ENCODE peak calls at places on chromosomes 16 and 17, in nine cellular contexts. One of them, this sample, is unnamed.

GRCh38 chr16:1537763-1538289 is 4.4 kb downstream of the TMEM204 start:
- DNase-seq in NCI-H510A treated with DMSO at 0.1 percent for 48 hours: no peak
- DNase-seq in cardiac muscle cell: no peak
- DNase-seq in mucosa of gallbladder: no peak
- DNase-seq in H9: no peak
- DNase-seq in heart left ventricle: peak
- DNase-seq in ovary: peak
- DNase-seq in left ventricle myocardium inferior: peak
- DNase-seq in activated CD4-positive, CD25-positive, alpha-beta regulatory T cell: no peak
- DNase-seq in this sample: no peak

GRCh38 chr17:28978016-28978415 is 26.7 kb upstream of the PHF12 start:
- DNase-seq in NCI-H510A treated with DMSO at 0.1 percent for 48 hours: no peak
- DNase-seq in cardiac muscle cell: no peak
- DNase-seq in mucosa of gallbladder: no peak
- DNase-seq in H9: no peak
- DNase-seq in heart left ventricle: no peak
- DNase-seq in ovary: no peak
- DNase-seq in left ventricle myocardium inferior: no peak
- DNase-seq in activated CD4-positive, CD25-positive, alpha-beta regulatory T cell: no peak
- DNase-seq in this sample: no peak

GRCh38 chr17:45581860-45582259 is 91.3 kb upstream of the PLEKHM1 start:
- DNase-seq in NCI-H510A treated with DMSO at 0.1 percent for 48 hours: no peak
- DNase-seq in cardiac muscle cell: no peak
- DNase-seq in mucosa of gallbladder: no peak
- DNase-seq in H9: no peak
- DNase-seq in heart left ventricle: no peak
- DNase-seq in ovary: no peak
- DNase-seq in left ventricle myocardium inferior: no peak
- DNase-seq in activated CD4-positive, CD25-positive, alpha-beta regulatory T cell: no peak
- DNase-seq in this sample: no peak

GRCh38 chr17:79803421-79803996 is 6.6 kb upstream of the CBX8 start:
- DNase-seq in NCI-H510A treated with DMSO at 0.1 percent for 48 hours: no peak
- DNase-seq in cardiac muscle cell: no peak
- DNase-seq in mucosa of gallbladder: no peak
- DNase-seq in H9: no peak
- DNase-seq in heart left ventricle: no peak
- DNase-seq in ovary: no peak
- DNase-seq in left ventricle myocardium inferior: no peak
- DNase-seq in activated CD4-positive, CD25-positive, alpha-beta regulatory T cell: no peak
- DNase-seq in this sample: no peak

GRCh38 chr17:10316986-10317834 is 55.6 kb downstream of the MYH13 start:
- DNase-seq in NCI-H510A treated with DMSO at 0.1 percent for 48 hours: no peak
- DNase-seq in cardiac muscle cell: peak
- DNase-seq in mucosa of gallbladder: peak
- DNase-seq in H9: peak
- DNase-seq in heart left ventricle: peak
- DNase-seq in ovary: no peak
- DNase-seq in left ventricle myocardium inferior: peak
- DNase-seq in activated CD4-positive, CD25-positive, alpha-beta regulatory T cell: no peak
- DNase-seq in this sample: no peak

GRCh38 chr17:16383216-16383615 is 2.3 kb downstream of the UBB start:
- DNase-seq in NCI-H510A treated with DMSO at 0.1 percent for 48 hours: no peak
- DNase-seq in cardiac muscle cell: no peak
- DNase-seq in mucosa of gallbladder: no peak
- DNase-seq in H9: no peak
- DNase-seq in heart left ventricle: no peak
- DNase-seq in ovary: no peak
- DNase-seq in left ventricle myocardium inferior: no peak
- DNase-seq in activated CD4-positive, CD25-positive, alpha-beta regulatory T cell: no peak
- DNase-seq in this sample: no peak

GRCh38 chr17:77796201-77796860 is 162.2 kb upstream of the TNRC6C start:
- DNase-seq in NCI-H510A treated with DMSO at 0.1 percent for 48 hours: no peak
- DNase-seq in cardiac muscle cell: no peak
- DNase-seq in mucosa of gallbladder: peak
- DNase-seq in H9: no peak
- DNase-seq in heart left ventricle: no peak
- DNase-seq in ovary: no peak
- DNase-seq in left ventricle myocardium inferior: no peak
- DNase-seq in activated CD4-positive, CD25-positive, alpha-beta regulatory T cell: no peak
- DNase-seq in this sample: peak

GRCh38 chr17:50577451-50577954 is 17.0 kb downstream of the CACNA1G start:
- DNase-seq in NCI-H510A treated with DMSO at 0.1 percent for 48 hours: no peak
- DNase-seq in cardiac muscle cell: no peak
- DNase-seq in mucosa of gallbladder: no peak
- DNase-seq in H9: no peak
- DNase-seq in heart left ventricle: no peak
- DNase-seq in ovary: no peak
- DNase-seq in left ventricle myocardium inferior: no peak
- DNase-seq in activated CD4-positive, CD25-positive, alpha-beta regulatory T cell: no peak
- DNase-seq in this sample: no peak

GRCh38 chr16:67884-68789 is 4.3 kb downstream of the RHBDF1 start:
- DNase-seq in NCI-H510A treated with DMSO at 0.1 percent for 48 hours: no peak
- DNase-seq in cardiac muscle cell: no peak
- DNase-seq in mucosa of gallbladder: no peak
- DNase-seq in H9: no peak
- DNase-seq in heart left ventricle: peak
- DNase-seq in ovary: no peak
- DNase-seq in left ventricle myocardium inferior: peak
- DNase-seq in activated CD4-positive, CD25-positive, alpha-beta regulatory T cell: no peak
- DNase-seq in this sample: no peak

GRCh38 chr17:19237389-19238166 is 412 bp downstream of the EPN2 start:
- DNase-seq in NCI-H510A treated with DMSO at 0.1 percent for 48 hours: no peak
- DNase-seq in cardiac muscle cell: no peak
- DNase-seq in mucosa of gallbladder: no peak
- DNase-seq in H9: peak
- DNase-seq in heart left ventricle: peak
- DNase-seq in ovary: peak
- DNase-seq in left ventricle myocardium inferior: peak
- DNase-seq in activated CD4-positive, CD25-positive, alpha-beta regulatory T cell: no peak
- DNase-seq in this sample: no peak

GRCh38 chr17:77475012-77475976 is 334.5 kb downstream of the SEC14L1 start:
- DNase-seq in NCI-H510A treated with DMSO at 0.1 percent for 48 hours: no peak
- DNase-seq in cardiac muscle cell: peak
- DNase-seq in mucosa of gallbladder: no peak
- DNase-seq in H9: no peak
- DNase-seq in heart left ventricle: no peak
- DNase-seq in ovary: peak
- DNase-seq in left ventricle myocardium inferior: no peak
- DNase-seq in activated CD4-positive, CD25-positive, alpha-beta regulatory T cell: no peak
- DNase-seq in this sample: no peak

GRCh38 chr17:4035081-4035680 is 70.9 kb upstream of the ATP2A3 start:
- DNase-seq in NCI-H510A treated with DMSO at 0.1 percent for 48 hours: no peak
- DNase-seq in cardiac muscle cell: no peak
- DNase-seq in mucosa of gallbladder: no peak
- DNase-seq in H9: no peak
- DNase-seq in heart left ventricle: no peak
- DNase-seq in ovary: no peak
- DNase-seq in left ventricle myocardium inferior: no peak
- DNase-seq in activated CD4-positive, CD25-positive, alpha-beta regulatory T cell: no peak
- DNase-seq in this sample: no peak

GRCh38 chr16:11180489-11180888 is 75.5 kb downstream of the SOCS1 start:
- DNase-seq in NCI-H510A treated with DMSO at 0.1 percent for 48 hours: no peak
- DNase-seq in cardiac muscle cell: no peak
- DNase-seq in mucosa of gallbladder: no peak
- DNase-seq in H9: no peak
- DNase-seq in heart left ventricle: no peak
- DNase-seq in ovary: no peak
- DNase-seq in left ventricle myocardium inferior: no peak
- DNase-seq in activated CD4-positive, CD25-positive, alpha-beta regulatory T cell: no peak
- DNase-seq in this sample: peak

GRCh38 chr17:8859029-8859803 is 8.3 kb downstream of the PIK3R6 start:
- DNase-seq in NCI-H510A treated with DMSO at 0.1 percent for 48 hours: no peak
- DNase-seq in cardiac muscle cell: peak
- DNase-seq in mucosa of gallbladder: no peak
- DNase-seq in H9: peak
- DNase-seq in heart left ventricle: no peak
- DNase-seq in ovary: no peak
- DNase-seq in left ventricle myocardium inferior: no peak
- DNase-seq in activated CD4-positive, CD25-positive, alpha-beta regulatory T cell: no peak
- DNase-seq in this sample: no peak

GRCh38 chr17:2892305-2892971 is 96.2 kb downstream of the RAP1GAP2 start:
- DNase-seq in NCI-H510A treated with DMSO at 0.1 percent for 48 hours: peak
- DNase-seq in cardiac muscle cell: peak
- DNase-seq in mucosa of gallbladder: peak
- DNase-seq in H9: peak
- DNase-seq in heart left ventricle: no peak
- DNase-seq in ovary: no peak
- DNase-seq in left ventricle myocardium inferior: no peak
- DNase-seq in activated CD4-positive, CD25-positive, alpha-beta regulatory T cell: no peak
- DNase-seq in this sample: no peak

GRCh38 chr17:77354721-77355455 is 214.1 kb downstream of the SEC14L1 start:
- DNase-seq in NCI-H510A treated with DMSO at 0.1 percent for 48 hours: no peak
- DNase-seq in cardiac muscle cell: peak
- DNase-seq in mucosa of gallbladder: peak
- DNase-seq in H9: peak
- DNase-seq in heart left ventricle: peak
- DNase-seq in ovary: peak
- DNase-seq in left ventricle myocardium inferior: peak
- DNase-seq in activated CD4-positive, CD25-positive, alpha-beta regulatory T cell: no peak
- DNase-seq in this sample: peak

GRCh38 chr16:66714659-66715307 is 18.2 kb upstream of the CMTM4 start:
- DNase-seq in NCI-H510A treated with DMSO at 0.1 percent for 48 hours: no peak
- DNase-seq in cardiac muscle cell: no peak
- DNase-seq in mucosa of gallbladder: no peak
- DNase-seq in H9: no peak
- DNase-seq in heart left ventricle: no peak
- DNase-seq in ovary: no peak
- DNase-seq in left ventricle myocardium inferior: no peak
- DNase-seq in activated CD4-positive, CD25-positive, alpha-beta regulatory T cell: no peak
- DNase-seq in this sample: no peak

GRCh38 chr16:3214904-3215600 is 19.9 kb downstream of the ZNF200 start:
- DNase-seq in NCI-H510A treated with DMSO at 0.1 percent for 48 hours: no peak
- DNase-seq in cardiac muscle cell: no peak
- DNase-seq in mucosa of gallbladder: no peak
- DNase-seq in H9: no peak
- DNase-seq in heart left ventricle: no peak
- DNase-seq in ovary: no peak
- DNase-seq in left ventricle myocardium inferior: no peak
- DNase-seq in activated CD4-positive, CD25-positive, alpha-beta regulatory T cell: no peak
- DNase-seq in this sample: no peak

GRCh38 chr17:32914181-32914580 is 13.8 kb upstream of the TMEM98 start:
- DNase-seq in NCI-H510A treated with DMSO at 0.1 percent for 48 hours: no peak
- DNase-seq in cardiac muscle cell: no peak
- DNase-seq in mucosa of gallbladder: no peak
- DNase-seq in H9: no peak
- DNase-seq in heart left ventricle: no peak
- DNase-seq in ovary: no peak
- DNase-seq in left ventricle myocardium inferior: no peak
- DNase-seq in activated CD4-positive, CD25-positive, alpha-beta regulatory T cell: no peak
- DNase-seq in this sample: no peak

GRCh38 chr16:69106491-69107291 is 1.2 kb downstream of the HAS3 start:
- DNase-seq in NCI-H510A treated with DMSO at 0.1 percent for 48 hours: no peak
- DNase-seq in cardiac muscle cell: no peak
- DNase-seq in mucosa of gallbladder: no peak
- DNase-seq in H9: peak
- DNase-seq in heart left ventricle: no peak
- DNase-seq in ovary: no peak
- DNase-seq in left ventricle myocardium inferior: no peak
- DNase-seq in activated CD4-positive, CD25-positive, alpha-beta regulatory T cell: no peak
- DNase-seq in this sample: no peak

GRCh38 chr17:64707077-64707591 is 45.0 kb upstream of the SMURF2 start:
- DNase-seq in NCI-H510A treated with DMSO at 0.1 percent for 48 hours: peak
- DNase-seq in cardiac muscle cell: peak
- DNase-seq in mucosa of gallbladder: peak
- DNase-seq in H9: peak
- DNase-seq in heart left ventricle: peak
- DNase-seq in ovary: peak
- DNase-seq in left ventricle myocardium inferior: peak
- DNase-seq in activated CD4-positive, CD25-positive, alpha-beta regulatory T cell: no peak
- DNase-seq in this sample: peak

GRCh38 chr16:47486856-47487255 is 25.7 kb downstream of the PHKB start:
- DNase-seq in NCI-H510A treated with DMSO at 0.1 percent for 48 hours: no peak
- DNase-seq in cardiac muscle cell: no peak
- DNase-seq in mucosa of gallbladder: no peak
- DNase-seq in H9: no peak
- DNase-seq in heart left ventricle: no peak
- DNase-seq in ovary: no peak
- DNase-seq in left ventricle myocardium inferior: no peak
- DNase-seq in activated CD4-positive, CD25-positive, alpha-beta regulatory T cell: no peak
- DNase-seq in this sample: no peak

GRCh38 chr16:65476556-65476955 is 354.7 kb upstream of the CDH11 start:
- DNase-seq in NCI-H510A treated with DMSO at 0.1 percent for 48 hours: no peak
- DNase-seq in cardiac muscle cell: no peak
- DNase-seq in mucosa of gallbladder: no peak
- DNase-seq in H9: no peak
- DNase-seq in heart left ventricle: no peak
- DNase-seq in ovary: no peak
- DNase-seq in left ventricle myocardium inferior: no peak
- DNase-seq in activated CD4-positive, CD25-positive, alpha-beta regulatory T cell: no peak
- DNase-seq in this sample: no peak

GRCh38 chr17:80738987-80739730 is 194.5 kb downstream of the RPTOR start:
- DNase-seq in NCI-H510A treated with DMSO at 0.1 percent for 48 hours: no peak
- DNase-seq in cardiac muscle cell: no peak
- DNase-seq in mucosa of gallbladder: no peak
- DNase-seq in H9: no peak
- DNase-seq in heart left ventricle: no peak
- DNase-seq in ovary: no peak
- DNase-seq in left ventricle myocardium inferior: no peak
- DNase-seq in activated CD4-positive, CD25-positive, alpha-beta regulatory T cell: no peak
- DNase-seq in this sample: no peak

GRCh38 chr17:39809221-39809620 is 54.9 kb downstream of the IKZF3 start:
- DNase-seq in NCI-H510A treated with DMSO at 0.1 percent for 48 hours: no peak
- DNase-seq in cardiac muscle cell: no peak
- DNase-seq in mucosa of gallbladder: no peak
- DNase-seq in H9: no peak
- DNase-seq in heart left ventricle: no peak
- DNase-seq in ovary: no peak
- DNase-seq in left ventricle myocardium inferior: no peak
- DNase-seq in activated CD4-positive, CD25-positive, alpha-beta regulatory T cell: no peak
- DNase-seq in this sample: no peak

GRCh38 chr17:39979865-39980401 is 674 bp upstream of the PSMD3 start:
- DNase-seq in NCI-H510A treated with DMSO at 0.1 percent for 48 hours: peak
- DNase-seq in cardiac muscle cell: peak
- DNase-seq in mucosa of gallbladder: no peak
- DNase-seq in H9: peak
- DNase-seq in heart left ventricle: no peak
- DNase-seq in ovary: no peak
- DNase-seq in left ventricle myocardium inferior: no peak
- DNase-seq in activated CD4-positive, CD25-positive, alpha-beta regulatory T cell: no peak
- DNase-seq in this sample: no peak